ENCODE peak calls at places on chromosomes 12 and 14, in eight cellular contexts. Q, U, R, O, J, X, D and M are unnamed samples.

GRCh38 chr12:121494093-121494787 is 86.6 kb downstream of the KDM2B start:
- DNase-seq in O (peak), U (peak), X (no peak), D (peak), R (peak), J (no peak), Q (peak), M (peak)

GRCh38 chr12:48961801-48962200 is 4.5 kb upstream of the ARF3 start:
- DNase-seq in J (peak), O (no peak), X (no peak), R (no peak), Q (no peak), U (no peak), D (no peak), M (no peak)

GRCh38 chr12:3097186-3097804 is 20.1 kb downstream of the TSPAN9 start:
- DNase-seq in R (peak), O (peak), Q (no peak), J (no peak), D (peak), X (peak), U (no peak), M (no peak)

GRCh38 chr14:102499401-102500189 is 10.0 kb downstream of the ANKRD9 start:
- DNase-seq in J (no peak), U (no peak), D (no peak), R (no peak), X (no peak), O (no peak), Q (no peak), M (no peak)

GRCh38 chr12:107523760-107524558 is 161.6 kb upstream of the PWP1 start:
- DNase-seq in X (no peak), U (no peak), J (no peak), R (no peak), D (no peak), O (no peak), Q (no peak), M (no peak)

GRCh38 chr14:75648066-75648838 is 12.4 kb downstream of the ERG28 start:
- DNase-seq in X (peak), R (peak), Q (no peak), D (no peak), J (peak), U (no peak), O (peak), M (no peak)

GRCh38 chr14:35215110-35215872 is 76.9 kb upstream of the PSMA6 start:
- DNase-seq in R (peak), D (peak), X (no peak), Q (no peak), U (no peak), J (peak), O (no peak), M (peak)

GRCh38 chr12:9793774-9794395 is 33.2 kb upstream of the CD69 start:
- DNase-seq in D (no peak), R (no peak), Q (no peak), J (no peak), X (peak), O (no peak), U (no peak), M (no peak)

GRCh38 chr12:29616664-29617409 is 119.4 kb upstream of the OVCH1 start:
- DNase-seq in R (peak), X (no peak), J (peak), D (no peak), U (no peak), Q (no peak), O (peak), M (no peak)